ENCODE peak calls at places on chromosomes 11 and 22, in four cellular contexts. Q, Y, C and V are unnamed samples.

GRCh38 chr11:84757711-84758110 is 869.4 kb downstream of the DLG2 start:
- DNase-seq in Q (no peak), Y (no peak), C (no peak), V (no peak)

GRCh38 chr22:22713416-22713815 is 69.0 kb downstream of the GGTLC2 start:
- DNase-seq in Q (peak; percentile 37), Y (no peak), C (no peak), V (no peak)

GRCh38 chr11:9001736-9002135 is 2.1 kb downstream of the NRIP3 start:
- DNase-seq in Q (no peak), Y (no peak), C (no peak), V (no peak)

GRCh38 chr11:119320593-119321524 is 3.9 kb upstream of the MCAM start:
- DNase-seq in Q (peak; percentile 83), Y (no peak), C (no peak), V (peak; percentile 35)

GRCh38 chr11:57800444-57801184 is 39.0 kb downstream of the CTNND1 start:
- DNase-seq in Q (peak; percentile 70), Y (peak; percentile 56), C (peak; percentile 98), V (peak; percentile 65)

GRCh38 chr11:102620858-102621561 is 4.1 kb downstream of the MMP20 start:
- DNase-seq in Q (no peak), Y (no peak), C (no peak), V (no peak)

GRCh38 chr11:126072141-126072741 is 9.6 kb upstream of the CDON start:
- DNase-seq in Q (no peak), Y (no peak), C (peak; percentile 70), V (no peak)

GRCh38 chr11:69097263-69097662 is 48.5 kb downstream of the TPCN2 start:
- DNase-seq in Q (no peak), Y (no peak), C (no peak), V (no peak)

GRCh38 chr22:43199541-43199940 is 12.6 kb upstream of the TTLL12 start:
- DNase-seq in Q (no peak), Y (no peak), C (no peak), V (no peak)

GRCh38 chr11:73410627-73411026 is 34.4 kb downstream of the RELT start:
- DNase-seq in Q (no peak), Y (no peak), C (no peak), V (no peak)

GRCh38 chr22:36853407-36854099 is 7.3 kb upstream of the NCF4 start:
- DNase-seq in Q (peak; percentile 76), Y (no peak), C (peak; percentile 25), V (peak; percentile 83)

GRCh38 chr11:44622190-44622650 is 56.8 kb downstream of the CD82 start:
- DNase-seq in Q (no peak), Y (no peak), C (no peak), V (no peak)

GRCh38 chr11:44621140-44621681 is 55.7 kb downstream of the CD82 start:
- DNase-seq in Q (peak; percentile 87), Y (no peak), C (peak; percentile 55), V (peak; percentile 85)

GRCh38 chr11:44621784-44622183 is 56.3 kb downstream of the CD82 start:
- DNase-seq in Q (no peak), Y (no peak), C (no peak), V (no peak)

GRCh38 chr11:44618561-44619425 is 53.3 kb downstream of the CD82 start:
- DNase-seq in Q (no peak), Y (no peak), C (no peak), V (no peak)

DNA sequence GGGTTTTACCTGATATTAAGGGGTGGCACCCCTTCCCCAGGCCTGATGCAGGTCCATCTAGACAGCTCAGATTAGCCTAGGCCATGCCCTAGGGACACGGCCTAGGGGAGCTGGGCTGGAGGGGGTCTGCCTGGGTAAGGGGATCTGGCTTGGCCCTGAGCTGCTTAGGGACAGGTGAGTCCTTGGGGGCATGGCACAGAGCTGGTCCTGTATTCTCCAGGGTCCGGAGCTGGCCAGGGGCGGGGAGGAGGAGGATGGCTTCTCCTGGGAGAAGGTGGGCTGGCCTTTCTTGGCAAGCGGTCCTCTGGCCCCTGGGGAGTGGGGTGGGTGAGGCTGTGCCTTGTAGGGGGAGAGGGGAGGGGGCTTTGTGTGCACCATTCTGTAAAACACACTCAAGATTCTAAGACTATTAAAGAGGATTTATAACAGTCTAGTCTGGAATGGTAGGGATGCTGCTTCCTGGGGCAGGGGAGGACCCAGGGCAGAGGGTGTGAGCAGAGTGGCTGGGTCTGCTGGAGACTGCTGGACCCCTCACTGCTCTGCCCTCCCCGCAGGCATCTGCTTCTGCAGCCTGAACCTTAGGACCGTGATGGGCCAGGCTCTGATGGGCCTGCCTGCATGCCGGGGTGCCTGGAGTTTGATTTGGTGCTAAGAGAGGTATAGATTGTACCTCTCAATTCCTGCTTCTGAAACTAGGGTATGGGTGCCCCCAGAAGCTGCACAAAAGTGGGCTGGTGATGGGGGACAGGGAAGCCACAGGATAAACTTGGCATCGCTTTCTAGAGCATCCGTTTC is 54.7 kb downstream of the CD82 start:
- DNase-seq in Q (no peak), Y (no peak), C (no peak), V (no peak)
- TF ChIP-seq FOXK2 in Q (no peak), Y (no peak), C (no peak), V (no peak)

GRCh38 chr11:113989916-113990315 is 15.0 kb downstream of the HTR3A start:
- DNase-seq in Q (no peak), Y (no peak), C (no peak), V (no peak)

GRCh38 chr11:113994077-113994954 is 19.4 kb downstream of the HTR3A start:
- DNase-seq in Q (peak; percentile 49), Y (no peak), C (no peak), V (peak; percentile 67)

GRCh38 chr11:113992459-113993105 is 17.7 kb downstream of the HTR3A start:
- DNase-seq in Q (no peak), Y (no peak), C (no peak), V (no peak)

GRCh38 chr11:113991170-113991569 is 16.3 kb downstream of the HTR3A start:
- DNase-seq in Q (peak; percentile 57), Y (no peak), C (peak; percentile 6), V (peak; percentile 56)

DNA sequence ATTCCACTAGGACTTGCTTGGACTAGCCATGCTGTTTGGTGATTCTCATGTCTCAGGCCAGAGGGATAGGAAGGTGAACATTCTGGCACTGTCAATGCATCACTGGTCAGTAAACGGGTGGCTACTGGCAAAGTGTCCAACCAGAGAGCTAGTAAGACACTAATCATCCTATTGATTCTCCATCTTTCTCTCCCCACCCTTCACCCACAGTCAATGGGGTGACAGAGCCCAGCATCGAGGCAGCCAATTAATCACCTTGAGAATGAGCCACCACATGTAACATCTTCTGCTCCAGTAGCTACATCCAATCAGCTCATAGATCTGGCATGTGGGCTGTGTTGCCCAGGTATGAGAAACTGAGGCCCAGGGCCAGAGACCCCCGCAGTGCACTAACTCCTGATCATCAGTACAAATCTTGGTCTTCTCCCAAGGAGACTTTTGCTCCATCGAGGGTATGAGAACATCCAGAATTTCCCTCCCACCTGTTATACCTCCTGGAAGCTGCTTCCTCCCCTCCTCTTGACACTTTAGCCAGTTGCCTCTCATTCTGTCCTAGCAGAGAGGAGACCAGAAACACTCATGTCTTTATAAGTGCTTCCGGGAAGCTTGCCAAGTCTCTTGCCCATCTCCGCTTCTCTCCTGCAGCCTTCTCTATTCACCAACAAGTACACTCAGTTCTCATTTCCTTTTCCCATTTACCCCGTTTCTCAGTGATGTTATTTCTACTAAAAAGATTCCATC is 17.0 kb downstream of the HTR3A start:
- DNase-seq in Q (no peak), Y (no peak), C (no peak), V (no peak)
- TF ChIP-seq FOXK2 in Q (no peak), Y (no peak), C (no peak), V (no peak)

GRCh38 chr11:108199446-108200321 is 22.8 kb downstream of the NPAT start:
- DNase-seq in Q (peak; percentile 45), Y (peak; percentile 68), C (no peak), V (no peak)
- TF ChIP-seq FOXK2 in Q (peak; percentile 49), Y (no peak), C (no peak), V (no peak)

DNA sequence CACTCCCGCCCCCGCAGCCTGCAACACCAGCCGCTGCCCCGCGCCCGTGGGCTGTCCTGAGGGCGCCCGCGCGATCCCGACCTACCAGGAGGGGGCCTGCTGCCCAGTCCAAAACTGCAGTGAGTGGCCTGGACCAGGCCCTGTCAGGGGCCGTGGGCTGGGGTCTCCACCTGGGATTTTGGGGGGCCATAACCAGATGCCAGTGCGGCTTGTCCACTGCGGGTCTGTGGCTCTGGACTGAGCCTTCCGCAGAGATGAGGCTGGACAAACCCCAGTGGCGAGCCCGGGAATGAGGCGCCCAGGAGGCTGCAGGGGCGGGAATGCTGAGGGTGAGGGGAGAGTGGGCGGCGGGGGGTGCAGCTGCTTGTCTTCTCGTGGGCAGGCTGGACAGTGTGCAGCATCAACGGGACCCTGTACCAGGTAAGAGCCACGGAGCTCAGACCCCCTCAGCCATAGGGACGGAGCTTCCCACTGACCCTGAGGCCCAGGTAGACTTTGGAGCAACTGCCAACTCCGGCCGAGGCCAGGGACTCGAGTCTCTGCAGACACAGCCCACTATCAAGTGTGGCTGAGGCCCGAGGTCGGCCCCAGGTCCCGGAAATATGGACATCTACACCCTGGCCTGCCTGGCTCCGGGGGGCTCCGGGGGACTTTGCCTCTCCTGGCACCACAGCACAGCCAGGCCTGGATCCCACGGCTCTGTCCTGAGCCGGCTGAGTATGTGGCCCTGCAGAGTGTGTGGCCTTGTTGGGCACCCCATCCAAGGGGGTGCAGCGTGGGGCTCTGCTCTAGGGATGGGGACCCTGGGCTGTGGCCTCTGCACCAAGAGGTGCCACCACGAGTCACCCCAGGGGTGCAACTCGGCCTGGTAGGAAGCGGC is 24.7 kb upstream of the MUC5B start:
- DNase-seq in Q (no peak), Y (no peak), C (no peak), V (no peak)
- TF ChIP-seq FOXK2 in Q (no peak), Y (no peak), C (no peak), V (no peak)